ENCODE peak calls at places on chromosomes 3 and 15, in four cellular contexts. R is stimulated activated CD4-positive, alpha-beta T cell treated with anti-CD3 and anti-CD28 coated beads, Interleukin-2, amount 100 ng/mL, for 48 hours; I is NCI-H1105 treated with DMSO at 0.1 percent for 48 hours; T is NCI-H1930. X is an unnamed sample.

GRCh38 chr15:92074646-92075045 is 221.1 kb downstream of the SLCO3A1 start:
- DNase-seq in R (no peak), I (no peak), T (no peak), X (no peak)

GRCh38 chr3:62873672-62874397 is 1.4 kb downstream of the CADPS start:
- DNase-seq in R (no peak), I (peak; percentile 76), T (peak; percentile 80), X (peak; percentile 93)

GRCh38 chr3:48567500-48567899 is 3.9 kb upstream of the UCN2 start:
- DNase-seq in R (no peak), I (no peak), T (no peak), X (no peak)

GRCh38 chr3:5568451-5568850 is 380.9 kb downstream of the EDEM1 start:
- DNase-seq in R (no peak), I (no peak), T (no peak), X (peak; percentile 43)

GRCh38 chr15:88529021-88529630 is 17.4 kb downstream of the DET1 start:
- DNase-seq in R (no peak), I (no peak), T (no peak), X (no peak)

GRCh38 chr3:59079962-59080361 is 30.1 kb upstream of the CFAP20DC start:
- DNase-seq in R (no peak), I (no peak), T (no peak), X (no peak)

GRCh38 chr3:84136425-84136824 is 822.4 kb upstream of the CADM2 start:
- DNase-seq in R (no peak), I (no peak), T (no peak), X (no peak)

GRCh38 chr3:191634902-191635301 is 173.9 kb downstream of the PYDC2 start:
- DNase-seq in R (no peak), I (no peak), T (no peak), X (no peak)

GRCh38 chr15:99138491-99138982 is 33.7 kb downstream of the SYNM start:
- DNase-seq in R (no peak), I (no peak), T (no peak), X (peak; percentile 36)

GRCh38 chr15:41284425-41285177 is 47.8 kb downstream of the OIP5 start:
- DNase-seq in R (no peak), I (no peak), T (peak; percentile 18), X (no peak)

GRCh38 chr15:65208656-65209055 is 2.6 kb downstream of the CILP start:
- DNase-seq in R (no peak), I (no peak), T (no peak), X (no peak)

GRCh38 chr3:13674538-13675185 is 125.7 kb downstream of the FBLN2 start:
- DNase-seq in R (no peak), I (no peak), T (no peak), X (no peak)